ENCODE peak calls at places on chromosomes 13 and 19, in four cellular contexts. X is GM04503; Z is hepatocyte; Q is activated T-helper 9 cell treated with anti-CD3 and anti-CD28 coated beads, Interleukin-2, amount 50 U/mL, for 16 hours. D is an unnamed sample.

GRCh38 chr13:113179374-113180230 is 21.2 kb downstream of the PROZ start:
- DNase-seq in Z (no peak), Q (no peak), X (no peak), D (no peak)

GRCh38 chr19:45508931-45509691 is 1.8 kb downstream of the VASP start:
- DNase-seq in Q (no peak), Z (peak; percentile 69), X (no peak), D (no peak)

GRCh38 chr13:27631156-27631555 is 9.5 kb downstream of the POLR1D start:
- DNase-seq in Q (no peak), X (no peak), Z (no peak), D (no peak)

GRCh38 chr13:74761794-74762193 is 627.6 kb upstream of the KLF12 start:
- DNase-seq in X (peak; percentile 75), Z (no peak), Q (no peak), D (no peak)

GRCh38 chr19:44574201-44574950 is 39.0 kb upstream of the IGSF23 start:
- DNase-seq in X (no peak), Z (no peak), Q (no peak), D (no peak)

GRCh38 chr13:33279898-33280549 is 5.5 kb downstream of the STARD13 start:
- DNase-seq in Q (no peak), X (no peak), Z (peak; percentile 50), D (no peak)

GRCh38 chr13:51156666-51157065 is 45.6 kb upstream of the C13orf42 start:
- DNase-seq in X (no peak), Z (no peak), Q (no peak), D (no peak)

GRCh38 chr13:74135306-74136088 is 1.3 kb upstream of the KLF12 start:
- DNase-seq in X (no peak), Z (peak; percentile 90), Q (peak; percentile 50), D (peak; percentile 63)

GRCh38 chr19:51821921-51822716 is 27.2 kb downstream of the FPR3 start:
- DNase-seq in Q (no peak), Z (no peak), X (no peak), D (no peak)

GRCh38 chr13:28744091-28744536 is 25.3 kb upstream of the SLC46A3 start:
- DNase-seq in Q (no peak), Z (no peak), X (peak; percentile 15), D (no peak)

GRCh38 chr13:59047546-59047945 is 1116.2 kb downstream of the DIAPH3 start:
- DNase-seq in Z (no peak), Q (no peak), X (no peak), D (no peak)

GRCh38 chr13:35723061-35723461 is 246.6 kb upstream of the MAB21L1 start:
- DNase-seq in Q (no peak), Z (no peak), X (no peak), D (no peak)

GRCh38 chr13:110525328-110526319 is 35.9 kb downstream of the RAB20 start:
- DNase-seq in Z (no peak), X (no peak), Q (no peak), D (no peak)

GRCh38 chr19:5621945-5622464 is 571 bp downstream of the SAFB2 start:
- DNase-seq in X (no peak), Z (peak; percentile 38), Q (no peak), D (peak; percentile 69)

GRCh38 chr19:17751103-17751911 is at the start of gene FCHO1:
- DNase-seq in Z (no peak), Q (peak; percentile 78), X (no peak), D (peak; percentile 67)

GRCh38 chr19:5395996-5396939 is 55.7 kb upstream of the PTPRS start:
- DNase-seq in Q (no peak), X (no peak), Z (no peak), D (no peak)

GRCh38 chr13:79481685-79482052 is 714 bp downstream of the NDFIP2 start:
- DNase-seq in Z (peak; percentile 25), Q (peak; percentile 66), X (no peak), D (peak; percentile 91)

GRCh38 chr13:100506600-100507422 is 81.8 kb downstream of the GGACT start:
- DNase-seq in Z (no peak), Q (no peak), X (no peak), D (no peak)

GRCh38 chr19:51131780-51132680 is 7.3 kb downstream of the SIGLEC9 start:
- DNase-seq in Q (no peak), Z (peak; percentile 71), X (peak; percentile 3), D (no peak)

GRCh38 chr13:29541400-29541799 is 54.1 kb downstream of the SLC7A1 start:
- DNase-seq in Z (no peak), Q (no peak), X (no peak), D (no peak)

GRCh38 chr19:58203814-58204475 is 21.1 kb downstream of the ZNF274 start:
- DNase-seq in X (no peak), Q (no peak), Z (no peak), D (no peak)

GRCh38 chr19:11446652-11447301 is 11.3 kb downstream of the PRKCSH start:
- DNase-seq in Z (peak; percentile 58), X (no peak), Q (peak; percentile 27), D (peak; percentile 68)

GRCh38 chr13:27419333-27419732 is 5.1 kb upstream of the GTF3A start:
- DNase-seq in Z (no peak), X (no peak), Q (no peak), D (no peak)

GRCh38 chr13:95540848-95541247 is 11.7 kb upstream of the CLDN10 start:
- DNase-seq in Q (no peak), X (no peak), Z (no peak), D (no peak)

GRCh38 chr19:46791944-46792343 is 3.5 kb upstream of the SLC1A5 start:
- DNase-seq in Z (no peak), X (no peak), Q (no peak), D (no peak)

GRCh38 chr13:109204657-109205056 is 575.2 kb downstream of the MYO16 start:
- DNase-seq in Q (no peak), X (no peak), Z (no peak), D (no peak)

GRCh38 chr13:93227280-93227905 is 786 bp downstream of the GPC6 start:
- DNase-seq in Z (peak; percentile 69), Q (no peak), X (no peak), D (no peak)

GRCh38 chr13:43785166-43785680 is 1.5 kb downstream of the ENOX1 start:
- DNase-seq in Q (no peak), X (no peak), Z (no peak), D (no peak)

GRCh38 chr19:3520166-3521103 is 14.3 kb downstream of the FZR1 start:
- DNase-seq in X (no peak), Q (no peak), Z (peak; percentile 51), D (no peak)

GRCh38 chr19:49800771-49801170 is 12.3 kb downstream of the FUZ start:
- DNase-seq in X (no peak), Q (no peak), Z (no peak), D (no peak)

GRCh38 chr13:102484329-102484728 is 82.5 kb upstream of the FGF14 start:
- DNase-seq in Z (no peak), Q (no peak), X (no peak), D (no peak)

GRCh38 chr13:98535501-98536357 is 41.2 kb downstream of the STK24 start:
- DNase-seq in X (no peak), Z (no peak), Q (no peak), D (no peak)

D was measured in stimulated activated effector memory CD8-positive, alpha-beta T cell treated with anti-CD3 and anti-CD28 coated beads, Interleukin-12 subunit alpha, Interleukin-12 subunit beta, amount 100 ng/mL, for 72 hours.